ENCODE peak calls at places on chromosomes 12 and 14, in six cellular contexts. K is BE2C; R is CD8-positive, alpha-beta T cell; V is AG04449; C is thoracic aorta; O is neural crest cell. Q is an unnamed sample.

GRCh38 chr14:68633131-68633991 is 159.5 kb downstream of the ZFP36L1 start:
- DNase-seq in K (no peak), R (no peak), V (no peak), C (no peak), O (peak), Q (no peak)

GRCh38 chr12:124046206-124046740 is 73.3 kb downstream of the ZNF664 start:
- DNase-seq in K (no peak), R (no peak), V (no peak), C (no peak), O (no peak), Q (no peak)

GRCh38 chr12:104132351-104132956 is 5.6 kb downstream of the NFYB start:
- DNase-seq in K (peak), R (no peak), V (no peak), C (no peak), O (no peak), Q (no peak)

GRCh38 chr12:117857632-117858274 is 111.0 kb downstream of the KSR2 start:
- DNase-seq in K (peak), R (peak), V (no peak), C (no peak), O (peak), Q (no peak)

GRCh38 chr12:90342081-90342480 is 612.9 kb downstream of the CCER1 start:
- DNase-seq in K (no peak), R (no peak), V (no peak), C (no peak), O (no peak), Q (no peak)

GRCh38 chr14:95136631-95137030 is 20.7 kb downstream of the DICER1 start:
- DNase-seq in K (no peak), R (no peak), V (no peak), C (no peak), O (no peak), Q (no peak)

GRCh38 chr14:51283402-51283825 is 43.4 kb downstream of the TMX1 start:
- DNase-seq in K (peak), R (no peak), V (peak), C (no peak), O (no peak), Q (no peak)

GRCh38 chr14:99892406-99892805 is 99.2 kb downstream of the EML1 start:
- DNase-seq in K (no peak), R (no peak), V (no peak), C (no peak), O (no peak), Q (no peak)

GRCh38 chr12:2287151-2287550 is 234.4 kb downstream of the CACNA1C start:
- DNase-seq in K (no peak), R (no peak), V (no peak), C (no peak), O (no peak), Q (no peak)

GRCh38 chr12:30980886-30981662 is 54.5 kb downstream of the TSPAN11 start:
- DNase-seq in K (no peak), R (no peak), V (no peak), C (no peak), O (no peak), Q (no peak)

GRCh38 chr12:10543499-10543898 is 37.8 kb downstream of the EIF2S3B start:
- DNase-seq in K (no peak), R (no peak), V (no peak), C (no peak), O (no peak), Q (no peak)

GRCh38 chr12:10537721-10538120 is 32.0 kb downstream of the EIF2S3B start:
- DNase-seq in K (no peak), R (no peak), V (no peak), C (no peak), O (no peak), Q (no peak)

DNA sequence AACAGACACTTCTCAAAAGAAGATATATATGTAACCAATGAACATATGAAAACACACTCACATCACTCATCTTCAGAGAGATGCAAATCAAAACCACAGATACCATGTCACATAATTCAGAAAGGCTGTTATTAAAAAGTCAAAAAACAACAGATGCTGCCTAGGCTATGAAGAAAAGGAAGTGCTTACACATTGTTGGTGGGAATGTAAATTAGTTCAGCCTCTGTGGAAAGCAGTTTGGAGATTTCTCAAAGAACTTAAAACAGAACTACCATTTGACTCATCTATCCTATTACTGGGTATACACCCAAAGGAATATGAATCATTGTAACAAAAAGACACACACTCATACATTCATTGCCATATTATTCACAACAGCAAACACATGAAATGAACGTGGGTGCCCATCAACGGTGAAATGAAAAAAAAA is 35.1 kb downstream of the EIF2S3B start:
- DNase-seq in K (no peak), R (no peak), V (no peak), C (no peak), O (no peak), Q (no peak)
- TF ChIP-seq CTCF in K (no peak), R (no peak), V (no peak), C (no peak), O (no peak), Q (no peak)

GRCh38 chr14:75794615-75795038 is 133.6 kb downstream of the TTLL5 start:
- DNase-seq in K (no peak), R (no peak), V (peak), C (no peak), O (no peak), Q (no peak)
- TF ChIP-seq CTCF in K (peak), R (no peak), V (peak), C (peak), O (no peak), Q (peak)

DNA sequence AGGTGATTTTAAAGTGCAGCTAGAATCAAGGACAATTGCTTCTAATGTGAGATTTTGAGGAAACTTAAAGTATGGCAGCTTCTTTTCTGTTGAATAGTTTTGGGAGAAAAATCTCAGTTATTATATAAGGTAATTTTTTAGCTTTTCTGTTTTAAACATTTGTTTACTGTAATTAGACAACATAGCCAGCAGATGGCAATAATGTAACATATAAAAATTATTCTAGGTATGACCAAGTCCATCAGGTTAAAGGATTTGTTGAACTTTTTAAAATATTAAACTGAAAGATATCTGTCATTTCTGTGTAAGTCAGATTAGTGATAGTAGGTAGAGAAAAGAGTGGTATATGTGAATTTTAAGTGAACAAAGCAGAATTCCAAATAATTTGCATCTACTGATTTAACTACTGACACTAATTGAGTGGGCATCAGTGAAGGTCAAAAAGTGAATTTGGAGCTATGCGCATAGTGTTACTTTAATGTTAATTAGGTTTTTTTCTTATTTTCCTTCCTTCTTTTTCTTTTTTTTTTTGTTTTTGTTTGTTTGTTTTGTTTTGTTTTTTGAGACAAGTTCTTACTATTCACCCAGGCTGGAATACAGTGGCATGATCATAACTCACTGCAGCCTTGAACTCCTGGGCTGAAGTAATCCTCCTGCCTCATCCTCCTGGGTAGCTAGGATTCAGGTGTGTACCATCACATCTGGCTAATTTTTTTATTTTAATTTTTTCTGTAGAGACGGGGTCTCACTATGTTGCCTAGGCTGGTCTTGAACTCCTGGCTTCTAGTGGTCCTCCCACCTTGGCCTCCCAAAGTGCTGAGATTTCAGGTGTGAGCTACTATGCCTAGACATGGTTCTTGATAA is 18.6 kb downstream of the PRORP start:
- DNase-seq in K (no peak), R (no peak), V (no peak), C (no peak), O (no peak), Q (no peak)
- TF ChIP-seq CTCF in K (peak), R (peak), V (no peak), C (peak), O (no peak), Q (no peak)

DNA sequence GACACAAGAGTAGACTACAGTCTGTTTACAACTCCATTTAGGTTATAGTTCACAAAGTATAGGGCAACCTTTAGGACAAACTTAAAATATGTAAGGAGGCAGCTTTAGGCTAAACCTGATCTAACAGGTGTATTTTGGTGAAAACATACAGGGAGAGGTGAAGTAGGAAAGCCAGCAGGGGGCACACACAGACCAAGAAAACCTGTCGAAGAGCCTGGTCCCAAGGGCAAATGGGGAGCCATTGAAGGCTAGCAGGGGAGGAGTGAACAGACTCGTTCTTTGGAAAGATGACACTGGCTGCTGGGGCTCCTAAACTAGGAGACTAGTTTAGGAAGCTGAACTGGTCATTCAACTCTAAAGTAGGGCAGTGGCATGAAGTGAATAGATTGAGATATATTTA is 138.8 kb upstream of the WSCD2 start:
- DNase-seq in K (peak), R (no peak), V (no peak), C (no peak), O (peak), Q (no peak)
- TF ChIP-seq CTCF in K (peak), R (peak), V (no peak), C (peak), O (peak), Q (peak)

Q was measured in chondrocyte.